ENCODE peak calls at places on chromosomes 7 and 10, in seven cellular contexts. R is K562, B is esophagus squamous epithelium, N is cardiac muscle cell, T is colonic mucosa, G is tibial nerve, C is left ventricle myocardium inferior. L is an unnamed sample. For H3K27me3 and H3K4me1, the result is how much of the 10 kb centered on the place peaks cover.

GRCh38 chr10:511849-512191 is 177.6 kb downstream of the DIP2C start:
- DNase-seq in B (no peak), C (no peak), T (no peak), R (no peak), N (no peak), G (no peak), L (no peak)

GRCh38 chr10:69974551-69975155 is 78.0 kb upstream of the MACROH2A2 start:
- DNase-seq in T (no peak), N (no peak), G (no peak), R (no peak), B (no peak), C (no peak), L (no peak)

GRCh38 chr7:18693401-18693800 is 197.9 kb downstream of the HDAC9 start:
- DNase-seq in G (no peak), R (peak), T (no peak), B (no peak), N (peak), C (no peak), L (peak)

GRCh38 chr10:72088879-72089585 is 681 bp upstream of the SPOCK2 start:
- DNase-seq in G (no peak), N (peak), B (no peak), C (peak), R (no peak), T (no peak), L (no peak)

GRCh38 chr7:158924956-158925355 is 68.6 kb downstream of the DYNC2I1 start:
- DNase-seq in C (no peak), B (no peak), G (no peak), R (no peak), N (peak), T (no peak), L (peak)

GRCh38 chr10:53006663-53007610 is 234.4 kb upstream of the MBL2 start:
- DNase-seq in C (no peak), G (no peak), N (no peak), T (no peak), B (no peak), R (no peak), L (no peak)

GRCh38 chr10:28838908-28839307 is 161.6 kb downstream of the BAMBI start:
- DNase-seq in R (peak), C (no peak), N (peak), T (peak), B (no peak), G (no peak), L (no peak)

GRCh38 chr7:150986099-150986512 is 4.7 kb upstream of the NOS3 start:
- DNase-seq in C (peak), N (peak), T (peak), G (peak), B (no peak), R (peak), L (no peak)

GRCh38 chr10:44023517-44023916 is 361.4 kb downstream of the CXCL12 start:
- DNase-seq in T (no peak), B (no peak), N (no peak), R (no peak), C (no peak), G (no peak), L (no peak)

GRCh38 chr10:93600861-93601773 is at the start of gene RBP4:
- DNase-seq in N (peak), B (no peak), R (no peak), T (peak), G (no peak), C (no peak), L (no peak)

GRCh38 chr7:81308643-81309354 is 389.9 kb upstream of the SEMA3C start:
- DNase-seq in N (no peak), B (no peak), T (no peak), R (no peak), C (no peak), G (no peak), L (no peak)

GRCh38 chr7:128860158-128861073 is 2.2 kb upstream of the ATP6V1F start:
- DNase-seq in G (no peak), T (peak), B (no peak), R (peak), C (no peak), N (peak), L (no peak)

GRCh38 chr10:75019360-75019759 is 92.1 kb upstream of the SAMD8 start:
- DNase-seq in N (peak), R (peak), T (no peak), G (no peak), B (no peak), C (no peak), L (peak)

GRCh38 chr7:89401099-89401498 is 605.6 kb upstream of the TEX47 start:
- DNase-seq in R (no peak), N (no peak), B (no peak), T (no peak), C (no peak), G (no peak), L (no peak)

GRCh38 chr7:47943676-47944474 is 4.4 kb downstream of the PKD1L1 start:
- DNase-seq in R (no peak), C (no peak), T (no peak), B (no peak), N (no peak), G (no peak), L (no peak)

GRCh38 chr7:72163266-72163665 is 248.9 kb downstream of the CALN1 start:
- DNase-seq in N (no peak), C (no peak), R (no peak), G (no peak), T (no peak), B (no peak), L (no peak)

DNA sequence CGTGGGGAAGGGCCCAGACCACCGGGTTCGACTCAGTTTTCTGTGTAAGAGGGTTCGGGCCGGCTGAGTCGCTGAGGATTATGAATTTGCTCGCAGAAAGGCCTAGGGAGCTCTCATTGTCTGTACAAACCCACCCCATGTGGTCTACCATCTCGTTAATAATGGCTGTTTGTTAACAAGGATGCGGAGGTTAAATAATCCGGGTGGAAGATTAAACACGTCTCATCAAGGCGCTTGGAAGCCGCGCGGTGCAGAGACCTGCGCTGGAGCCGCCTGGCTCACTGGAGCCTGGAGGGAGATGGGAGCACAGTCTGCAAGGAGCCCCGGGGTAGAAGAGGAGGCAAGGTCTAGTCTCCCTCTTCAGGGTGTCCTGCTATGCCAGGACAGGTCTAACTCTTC is 10.3 kb downstream of the EVX1 start:
- DNase-seq in B (no peak), C (no peak), N (no peak), G (no peak), T (no peak), R (no peak), L (no peak)
- H3K27me3 ChIP-seq in B (under half), C (half or more), N (half or more), G (half or more), T (under half), R (under half), L (half or more)

GRCh38 chr10:47282005-47282656 is 17.9 kb upstream of the GDF10 start:
- DNase-seq in C (no peak), N (no peak), T (peak), G (no peak), R (no peak), B (no peak), L (no peak)
- H3K4me1 ChIP-seq in C (under half), N (under half), T (under half), G (under half), R (under half), B (under half), L (under half)

DNA sequence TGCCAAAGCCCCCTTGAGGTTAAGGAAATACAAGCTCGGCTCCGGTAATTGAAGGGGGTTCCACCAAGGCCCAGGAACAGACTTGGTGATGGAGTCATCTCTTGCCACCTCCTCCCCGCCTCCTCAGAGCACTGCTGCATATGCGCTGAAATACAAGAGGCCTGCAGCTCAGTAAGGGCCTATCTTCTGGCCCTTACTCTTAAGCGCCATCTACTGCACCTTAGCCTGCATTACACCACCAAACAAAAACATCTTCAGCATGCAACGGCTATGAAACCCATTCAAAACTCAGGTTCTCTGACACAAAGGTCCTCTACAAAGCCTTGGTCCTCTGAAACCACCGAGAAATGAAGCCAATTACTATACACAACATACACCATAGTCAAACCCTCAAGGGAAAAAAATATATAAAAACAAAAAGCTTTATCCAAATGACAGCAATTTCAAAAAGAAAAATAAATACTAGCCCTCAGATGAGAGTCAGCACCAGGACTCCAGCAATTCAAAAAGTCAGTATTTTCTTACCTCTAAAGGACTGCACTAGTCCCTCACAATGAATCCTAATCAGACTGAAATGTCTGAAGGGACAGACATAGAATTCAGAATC is 176.8 kb upstream of the TBX20 start:
- DNase-seq in G (no peak), R (peak), N (peak), B (no peak), T (no peak), C (no peak), L (peak)
- TF ChIP-seq CTCF in G (no peak), R (peak), N (peak), B (no peak), T (no peak), C (no peak), L (peak)

GRCh38 chr7:1735262-1735661 is 65.2 kb downstream of the ELFN1 start:
- DNase-seq in B (no peak), T (no peak), C (no peak), G (no peak), R (no peak), N (no peak), L (no peak)
- H3K27me3 ChIP-seq in B (under half), T (under half), C (under half), G (under half), R (under half), N (under half), L (under half)

L was measured in foreskin keratinocyte.